ENCODE peak calls at places on chromosomes 5 and 9, in five cellular contexts. B is GM12892, Q is PC-9, Y is coronary artery, E is NCI-H1105. D is an unnamed sample.

GRCh38 chr9:117707561-117707960 is 3.4 kb downstream of the TLR4 start:
- DNase-seq in Y (no peak), E (no peak), Q (no peak), B (no peak), D (no peak)

GRCh38 chr9:137136261-137136925 is 2.6 kb upstream of the GRIN1 start:
- DNase-seq in B (peak), Q (no peak), E (no peak), Y (no peak), D (no peak)

GRCh38 chr5:69217154-69217731 is 17.4 kb upstream of the CDK7 start:
- DNase-seq in Q (no peak), Y (no peak), B (no peak), E (peak), D (no peak)

GRCh38 chr5:74334434-74335364 is 305.8 kb downstream of the ENC1 start:
- DNase-seq in E (no peak), B (no peak), Q (no peak), Y (no peak), D (no peak)

GRCh38 chr9:136009516-136009915 is 48.3 kb upstream of the UBAC1 start:
- DNase-seq in E (no peak), Q (no peak), Y (no peak), B (no peak), D (no peak)

GRCh38 chr9:72661401-72662135 is 140.2 kb downstream of the TMC1 start:
- DNase-seq in B (no peak), E (no peak), Y (no peak), Q (no peak), D (no peak)

GRCh38 chr5:68239485-68239884 is 23.9 kb downstream of the PIK3R1 start:
- DNase-seq in E (no peak), Y (peak), Q (no peak), B (peak), D (peak)

GRCh38 chr5:132667761-132668705 is 5.8 kb upstream of the IL4 start:
- DNase-seq in E (no peak), B (no peak), Q (no peak), Y (peak), D (peak)

D was measured in SJSA1.